ENCODE peak calls at places on chromosomes 4 and X, in six cellular contexts. I is fibroblast of lung, Y is upper lobe of right lung, B is dorsolateral prefrontal cortex, W is heart right ventricle, H is uterus. O is an unnamed sample.

GRCh38 chr4:124191329-124191728 is 521.2 kb downstream of the ANKRD50 start:
- DNase-seq in B (no peak), I (no peak), W (no peak), H (no peak), Y (no peak), O (no peak)

GRCh38 chrX:40146471-40147398 is 49.0 kb upstream of the BCOR start:
- DNase-seq in Y (no peak), H (peak), B (no peak), I (no peak), W (no peak), O (peak)

GRCh38 chrX:21840199-21840557 is 761 bp downstream of the MBTPS2 start:
- DNase-seq in W (no peak), I (no peak), Y (no peak), H (no peak), B (no peak), O (no peak)

GRCh38 chr4:3879681-3880594 is 113.8 kb downstream of the ADRA2C start:
- DNase-seq in I (no peak), Y (peak), W (no peak), H (no peak), B (no peak), O (peak)

GRCh38 chr4:82739292-82740190 is 59.1 kb downstream of the SCD5 start:
- DNase-seq in W (peak), I (peak), H (peak), B (peak), Y (peak), O (peak)

GRCh38 chr4:43560047-43560446 is 667.5 kb downstream of the GRXCR1 start:
- DNase-seq in Y (no peak), B (no peak), I (no peak), H (no peak), W (no peak), O (no peak)

GRCh38 chrX:108020631-108021030 is 24.2 kb upstream of the VSIG1 start:
- DNase-seq in B (no peak), I (peak), H (no peak), W (no peak), Y (no peak), O (no peak)

GRCh38 chr4:98510757-98511517 is 147.5 kb downstream of the TSPAN5 start:
- DNase-seq in H (no peak), Y (no peak), I (peak), B (no peak), W (no peak), O (no peak)

GRCh38 chr4:4457803-4458550 is 71.1 kb downstream of the NSG1 start:
- DNase-seq in B (no peak), I (no peak), W (no peak), H (no peak), Y (no peak), O (no peak)

DNA sequence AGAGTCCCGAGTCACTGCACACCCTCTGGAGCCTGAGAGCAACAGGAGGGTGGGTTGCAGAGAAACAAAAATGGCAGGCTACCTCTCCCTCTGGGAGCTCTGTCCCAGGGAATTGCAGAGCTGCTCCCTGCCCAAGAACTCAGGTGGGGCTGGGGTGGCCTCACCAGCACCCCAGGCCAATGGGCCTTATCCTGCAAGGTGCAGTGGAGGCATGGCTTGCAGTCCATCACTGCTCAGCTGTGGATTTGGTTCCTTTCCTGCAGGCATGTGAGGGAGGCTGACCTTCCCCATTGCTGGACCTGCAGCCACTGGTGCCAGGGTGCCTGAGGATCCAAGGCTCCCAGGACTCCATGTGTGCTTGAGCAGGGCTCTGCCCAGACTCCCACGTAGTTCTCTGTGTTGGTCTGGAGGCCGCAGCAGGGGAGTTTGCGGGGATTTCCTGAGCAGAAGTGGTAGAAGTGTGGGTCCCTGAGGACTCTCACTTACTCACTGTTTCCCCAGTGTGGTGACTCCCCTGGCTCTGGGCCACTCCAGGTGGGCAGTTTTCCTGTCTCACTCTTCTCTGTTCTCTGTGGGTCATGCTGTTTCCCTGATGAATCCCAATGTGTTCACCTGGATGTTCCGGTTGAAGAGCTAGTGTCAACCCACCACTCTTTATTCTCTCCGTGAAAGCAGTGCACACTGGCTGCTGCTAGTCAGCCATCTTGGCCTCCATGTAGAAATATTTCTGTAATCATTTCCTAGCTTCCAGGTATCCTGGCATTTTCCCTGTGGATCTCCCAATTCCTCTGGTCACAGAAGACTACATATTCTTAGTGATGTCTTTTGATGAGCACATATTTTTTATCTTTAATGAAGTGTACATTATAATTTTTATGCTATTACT is 82.3 kb downstream of the ARHGAP24 start:
- DNase-seq in B (no peak), Y (no peak), I (no peak), H (no peak), W (no peak), O (no peak)
- H3K27ac ChIP-seq in B (no peak), Y (no peak), I (no peak), H (no peak), W (no peak), O (no peak)

DNA sequence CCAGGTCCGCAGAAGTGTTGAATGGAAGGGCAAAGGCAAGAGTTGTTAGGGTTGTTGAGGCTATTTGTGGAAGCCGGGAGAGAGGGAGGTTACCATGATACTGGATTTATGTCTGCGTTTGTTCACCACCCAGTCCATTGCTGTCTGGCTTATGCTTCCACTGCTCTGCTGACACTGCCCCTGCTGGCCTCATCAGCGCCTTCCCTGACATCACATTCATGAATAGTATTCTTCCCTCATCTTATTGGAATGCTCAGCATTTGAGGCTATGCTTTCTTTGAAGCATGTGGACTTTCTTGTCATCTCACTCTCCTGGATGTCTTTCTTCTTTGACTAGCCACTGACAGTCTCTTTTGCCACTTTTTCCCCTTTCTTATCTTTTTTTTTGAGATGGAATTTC is 10.3 kb downstream of the GNL3L start:
- DNase-seq in Y (no peak), I (peak), H (peak), W (peak), B (no peak), O (no peak)
- TF ChIP-seq CTCF in Y (no peak), I (no peak), H (no peak), W (no peak), B (no peak), O (no peak)

GRCh38 chr4:119029847-119030535 is 105.6 kb upstream of the MYOZ2 start:
- DNase-seq in B (no peak), H (no peak), I (no peak), Y (no peak), W (no peak), O (no peak)
- H3K27ac ChIP-seq in B (no peak), H (peak), I (no peak), Y (no peak), W (peak), O (no peak)

DNA sequence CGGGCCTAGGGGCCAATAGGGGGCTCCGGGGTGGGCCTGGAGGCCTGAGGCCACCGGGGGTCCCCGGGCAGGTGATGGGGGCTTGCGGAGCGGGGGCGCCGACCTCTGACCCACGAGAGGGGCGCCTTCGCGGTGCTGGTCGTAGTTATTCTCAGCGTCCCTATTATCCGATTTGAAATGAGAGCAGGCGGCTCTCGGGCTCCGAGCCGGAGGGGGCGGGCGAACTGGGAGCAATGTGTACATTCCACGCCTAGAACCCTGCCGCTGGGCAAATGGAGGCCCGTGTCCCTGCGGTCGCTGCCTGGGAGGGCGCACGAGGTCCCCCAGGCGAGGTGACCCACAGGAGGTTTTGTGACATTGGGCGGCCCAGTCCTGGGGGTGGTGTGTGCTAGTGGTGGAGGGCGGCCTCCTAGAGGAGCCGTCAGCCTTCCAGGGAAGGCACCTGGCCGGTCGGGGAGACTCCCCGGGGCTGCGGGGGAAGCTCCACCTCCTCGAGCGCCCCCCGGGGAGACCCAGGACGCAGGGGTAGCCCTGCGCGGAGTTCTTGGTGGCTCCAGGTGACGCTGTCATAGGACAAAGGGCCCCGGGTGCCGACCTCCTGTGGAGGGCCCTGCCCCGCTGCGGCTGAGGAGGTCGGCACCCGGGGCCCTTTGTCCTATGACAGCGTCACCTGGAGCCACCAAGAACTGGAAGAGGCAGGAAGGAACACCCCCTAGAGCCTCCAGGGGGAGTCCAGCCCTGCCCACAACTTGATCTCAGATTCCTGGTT is 102.6 kb upstream of the PRKX start:
- DNase-seq in W (peak), I (peak), B (peak), H (peak), Y (peak), O (peak)
- TF ChIP-seq CTCF in W (no peak), I (no peak), B (no peak), H (no peak), Y (no peak), O (no peak)

DNA sequence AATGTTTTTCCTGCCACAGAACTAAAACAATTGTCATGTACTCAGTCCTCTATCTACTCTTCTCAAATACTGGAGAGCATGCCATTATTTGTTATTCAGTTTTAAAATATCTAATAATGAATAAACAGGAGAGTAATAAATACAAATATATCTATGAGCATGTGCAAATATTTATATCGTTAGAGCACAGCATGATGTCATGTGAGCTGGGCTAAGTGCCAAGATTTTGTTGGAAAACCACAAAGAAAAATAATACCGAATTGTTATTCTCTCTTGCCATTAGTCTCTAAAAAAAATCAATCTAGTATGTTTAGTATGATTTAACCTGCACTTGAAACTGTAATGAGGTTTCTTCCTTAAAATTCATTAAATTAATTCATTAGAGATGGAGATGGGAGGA is 97.3 kb downstream of the DDX60 start:
- DNase-seq in B (no peak), I (peak), H (no peak), W (no peak), Y (no peak), O (no peak)
- H3K27ac ChIP-seq in B (no peak), I (no peak), H (no peak), W (no peak), Y (no peak), O (no peak)

GRCh38 chrX:1357993-1358392 is 21.4 kb downstream of the IL3RA start:
- DNase-seq in W (no peak), B (no peak), H (no peak), I (no peak), Y (no peak), O (no peak)
- TF ChIP-seq CTCF in W (no peak), B (no peak), H (no peak), I (no peak), Y (no peak), O (no peak)

GRCh38 chr4:66556651-66557278 is 886.5 kb upstream of the EPHA5 start:
- DNase-seq in B (no peak), Y (no peak), H (no peak), W (no peak), I (no peak), O (no peak)

GRCh38 chr4:66555301-66555700 is 885.0 kb upstream of the EPHA5 start:
- DNase-seq in Y (no peak), B (no peak), H (no peak), I (peak), W (no peak), O (no peak)

GRCh38 chr4:66558651-66559050 is 888.4 kb upstream of the EPHA5 start:
- DNase-seq in W (no peak), I (no peak), B (no peak), Y (no peak), H (no peak), O (no peak)

DNA sequence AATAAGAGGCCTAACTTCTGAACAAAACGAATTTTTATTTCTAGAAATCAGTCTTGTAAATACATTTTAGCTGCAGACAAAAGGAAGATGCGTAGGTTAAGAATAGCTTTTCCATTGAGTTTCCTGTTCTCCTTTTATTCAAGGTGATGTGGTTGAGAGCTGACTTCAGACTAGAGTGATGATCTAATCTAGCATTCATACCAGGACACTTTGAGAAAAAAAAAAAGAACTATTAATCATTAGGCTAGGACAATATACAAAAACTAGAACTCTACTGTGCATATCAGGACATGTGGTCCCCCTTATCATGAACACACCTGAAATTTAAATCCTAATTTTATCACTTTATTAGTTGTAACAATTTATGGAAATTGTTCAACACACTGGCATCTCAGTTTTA is 884.6 kb upstream of the EPHA5 start:
- DNase-seq in W (no peak), I (no peak), H (no peak), B (no peak), Y (no peak), O (no peak)
- H3K27ac ChIP-seq in W (no peak), I (no peak), H (no peak), B (no peak), Y (no peak), O (no peak)

DNA sequence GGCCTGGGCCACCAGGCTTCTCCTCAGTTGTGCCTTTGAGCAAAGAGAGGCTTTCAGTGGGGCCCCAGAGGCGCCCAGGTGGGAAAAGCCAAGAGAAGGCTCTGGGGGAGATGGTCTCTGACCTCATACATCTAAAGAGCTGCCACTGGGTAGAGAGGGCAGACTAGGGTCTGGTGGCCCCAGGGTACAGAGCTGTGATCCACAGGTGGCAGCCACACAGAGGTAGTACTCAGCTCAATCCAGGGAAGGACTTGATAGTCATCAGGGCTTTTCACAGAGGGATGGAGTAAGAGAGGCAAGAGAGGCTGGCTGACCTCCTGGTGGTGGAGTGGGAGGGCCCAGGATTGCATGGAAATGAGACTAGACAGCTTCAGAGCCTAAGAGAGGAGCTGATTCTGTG is 53.2 kb upstream of the PJA1 start:
- DNase-seq in I (no peak), Y (no peak), W (no peak), H (no peak), B (no peak), O (no peak)
- TF ChIP-seq CTCF in I (no peak), Y (no peak), W (no peak), H (no peak), B (no peak), O (no peak)